ENCODE peak calls at places on chromosomes 2 and 18, in six cellular contexts. H is HEK293T, X is H7, K is G401, J is Right ventricle myocardium superior, S is AG08395. B is an unnamed sample.

GRCh38 chr2:67451086-67451832 is 54.1 kb downstream of the ETAA1 start:
- DNase-seq in S (peak), J (no peak), H (no peak), X (no peak), K (no peak), B (no peak)

GRCh38 chr2:206562375-206562774 is 79.9 kb upstream of the FAM237A start:
- DNase-seq in J (no peak), H (no peak), X (no peak), K (no peak), S (no peak), B (no peak)

GRCh38 chr2:168210216-168210897 is 37.0 kb downstream of the STK39 start:
- DNase-seq in J (no peak), S (no peak), H (no peak), X (no peak), K (no peak), B (no peak)

GRCh38 chr2:168727904-168728470 is 74.5 kb upstream of the NOSTRIN start:
- DNase-seq in K (no peak), H (no peak), J (no peak), X (no peak), S (no peak), B (no peak)

GRCh38 chr2:120453635-120453998 is 107.7 kb downstream of the INHBB start:
- DNase-seq in H (no peak), S (peak), K (no peak), J (no peak), X (no peak), B (no peak)

GRCh38 chr2:10482460-10482859 is 34.3 kb upstream of the ODC1 start:
- DNase-seq in X (no peak), K (no peak), J (no peak), H (no peak), S (no peak), B (no peak)

GRCh38 chr2:239146741-239147181 is 254.1 kb downstream of the HDAC4 start:
- DNase-seq in J (no peak), X (no peak), H (no peak), K (no peak), S (no peak), B (no peak)

GRCh38 chr2:110105608-110106467 is 9.8 kb downstream of the MALL start:
- DNase-seq in K (no peak), J (no peak), H (peak), X (no peak), S (no peak), B (no peak)

GRCh38 chr2:215241791-215242305 is 70.0 kb upstream of the ATIC start:
- DNase-seq in S (no peak), H (no peak), J (no peak), X (no peak), K (no peak), B (no peak)

GRCh38 chr2:126707191-126707590 is 51.2 kb downstream of the GYPC start:
- DNase-seq in S (no peak), H (no peak), X (no peak), K (no peak), J (no peak), B (no peak)

GRCh38 chr2:201965550-201965949 is 68.1 kb upstream of the FZD7 start:
- DNase-seq in K (no peak), H (no peak), X (no peak), S (no peak), J (no peak), B (no peak)

GRCh38 chr2:128607981-128608506 is 289.4 kb upstream of the HS6ST1 start:
- DNase-seq in X (no peak), S (peak), J (peak), H (no peak), K (peak), B (no peak)

GRCh38 chr2:220556658-220557057 is 929.2 kb downstream of the SLC4A3 start:
- DNase-seq in J (no peak), S (peak), K (no peak), X (no peak), H (no peak), B (peak)

GRCh38 chr2:160478660-160479059 is 14.9 kb downstream of the RBMS1 start:
- DNase-seq in S (no peak), K (no peak), X (peak), J (no peak), H (no peak), B (no peak)

GRCh38 chr2:223062304-223062845 is 10.4 kb downstream of the KCNE4 start:
- DNase-seq in X (no peak), J (no peak), S (peak), H (no peak), K (no peak), B (no peak)

GRCh38 chr2:178517496-178517895 is 37.2 kb downstream of the PLEKHA3 start:
- DNase-seq in K (no peak), J (no peak), X (no peak), H (no peak), S (peak), B (peak)

GRCh38 chr2:95346738-95347671 is 49.9 kb downstream of the KCNIP3 start:
- DNase-seq in X (peak), J (peak), H (peak), S (peak), K (no peak), B (no peak)

GRCh38 chr18:5693637-5694175 is 149.9 kb upstream of the EPB41L3 start:
- DNase-seq in J (no peak), H (no peak), K (peak), X (no peak), S (no peak), B (no peak)

GRCh38 chr2:36329746-36330145 is 25.8 kb upstream of the CRIM1 start:
- DNase-seq in S (peak), H (no peak), X (no peak), J (no peak), K (no peak), B (peak)

GRCh38 chr2:168025487-168026203 is 221.8 kb downstream of the STK39 start:
- DNase-seq in X (no peak), S (no peak), H (no peak), J (no peak), K (no peak), B (peak)

GRCh38 chr18:33837191-33837590 is 259.2 kb downstream of the ASXL3 start:
- DNase-seq in H (no peak), S (no peak), K (no peak), J (no peak), X (no peak), B (no peak)

GRCh38 chr2:239312081-239312501 is 88.7 kb downstream of the HDAC4 start:
- DNase-seq in X (no peak), K (no peak), H (no peak), S (no peak), J (no peak), B (no peak)